ENCODE peak calls at places on chromosome 4, in seven cellular contexts. S is right lobe of liver, V is GM13977, N is choroid plexus epithelial cell, I is upper lobe of right lung, X is AG09309, D is colonic mucosa. W is an unnamed sample.

GRCh38 chr4:26197018-26197779 is 123.6 kb upstream of the RBPJ start:
- DNase-seq in S (no peak), V (peak), N (peak), I (no peak), X (peak), D (no peak), W (no peak)

GRCh38 chr4:144818136-144818535 is 172.2 kb downstream of the HHIP start:
- DNase-seq in S (no peak), V (no peak), N (no peak), I (no peak), X (no peak), D (no peak), W (no peak)

GRCh38 chr4:83558693-83559092 is 22.8 kb downstream of the GPAT3 start:
- DNase-seq in S (no peak), V (no peak), N (peak), I (no peak), X (no peak), D (no peak), W (no peak)

GRCh38 chr4:37243061-37243460 is 1.5 kb upstream of the NWD2 start:
- DNase-seq in S (no peak), V (no peak), N (no peak), I (no peak), X (no peak), D (no peak), W (no peak)

GRCh38 chr4:118284169-118284568 is 68.6 kb downstream of the PRSS12 start:
- DNase-seq in S (no peak), V (no peak), N (no peak), I (no peak), X (no peak), D (no peak), W (no peak)

GRCh38 chr4:185488650-185489049 is 17.1 kb upstream of the CCDC110 start:
- DNase-seq in S (no peak), V (no peak), N (no peak), I (no peak), X (no peak), D (no peak), W (no peak)

GRCh38 chr4:17665852-17666251 is 51.4 kb downstream of the MED28 start:
- DNase-seq in S (no peak), V (no peak), N (no peak), I (no peak), X (no peak), D (no peak), W (no peak)

GRCh38 chr4:138223191-138223910 is 18.8 kb downstream of the SLC7A11 start:
- DNase-seq in S (no peak), V (no peak), N (no peak), I (no peak), X (no peak), D (no peak), W (no peak)

GRCh38 chr4:22595684-22596083 is 79.8 kb upstream of the ADGRA3 start:
- DNase-seq in S (no peak), V (no peak), N (no peak), I (no peak), X (no peak), D (no peak), W (no peak)

GRCh38 chr4:81786063-81786763 is 314.5 kb upstream of the RASGEF1B start:
- DNase-seq in S (no peak), V (no peak), N (peak), I (no peak), X (no peak), D (peak), W (no peak)

GRCh38 chr4:156547439-156547838 is 424.2 kb downstream of the PDGFC start:
- DNase-seq in S (no peak), V (no peak), N (peak), I (no peak), X (peak), D (no peak), W (no peak)

GRCh38 chr4:100189820-100190642 is at the start of gene DDIT4L:
- DNase-seq in S (peak), V (no peak), N (peak), I (peak), X (no peak), D (peak), W (peak)

GRCh38 chr4:140427919-140428471 is 547 bp upstream of the CLGN start:
- DNase-seq in S (no peak), V (no peak), N (no peak), I (no peak), X (no peak), D (no peak), W (no peak)

GRCh38 chr4:53693909-53694308 is 102.6 kb upstream of the LNX1 start:
- DNase-seq in S (no peak), V (no peak), N (no peak), I (no peak), X (no peak), D (no peak), W (no peak)

GRCh38 chr4:5656415-5656814 is 51.9 kb downstream of the EVC2 start:
- DNase-seq in S (no peak), V (no peak), N (peak), I (no peak), X (no peak), D (no peak), W (no peak)

GRCh38 chr4:164856396-164856795 is 20.6 kb upstream of the APELA start:
- DNase-seq in S (no peak), V (no peak), N (peak), I (no peak), X (no peak), D (no peak), W (no peak)

GRCh38 chr4:10578027-10578426 is 106.5 kb downstream of the CLNK start:
- DNase-seq in S (no peak), V (peak), N (peak), I (no peak), X (no peak), D (no peak), W (no peak)

GRCh38 chr4:146577111-146577510 is 55.4 kb upstream of the SLC10A7 start:
- DNase-seq in S (no peak), V (no peak), N (peak), I (no peak), X (no peak), D (no peak), W (no peak)

GRCh38 chr4:4848540-4848939 is 10.9 kb upstream of the MSX1 start:
- DNase-seq in S (no peak), V (no peak), N (no peak), I (peak), X (no peak), D (no peak), W (no peak)

GRCh38 chr4:92996533-92996932 is 692.8 kb downstream of the GRID2 start:
- DNase-seq in S (no peak), V (no peak), N (no peak), I (no peak), X (no peak), D (no peak), W (no peak)

GRCh38 chr4:119227690-119228089 is 15.2 kb downstream of the USP53 start:
- DNase-seq in S (no peak), V (no peak), N (peak), I (no peak), X (no peak), D (no peak), W (no peak)

GRCh38 chr4:127143460-127144190 is 489.1 kb upstream of the INTU start:
- DNase-seq in S (no peak), V (no peak), N (peak), I (no peak), X (no peak), D (no peak), W (no peak)

GRCh38 chr4:48907706-48908477 is 1.3 kb upstream of the OCIAD2 start:
- DNase-seq in S (no peak), V (no peak), N (no peak), I (no peak), X (no peak), D (no peak), W (no peak)

GRCh38 chr4:62512271-62512670 is 1312.1 kb downstream of the ADGRL3 start:
- DNase-seq in S (no peak), V (no peak), N (no peak), I (no peak), X (no peak), D (no peak), W (no peak)
- TF ChIP-seq CTCF in S (no peak), V (no peak), N (no peak), I (no peak), X (no peak), D (no peak), W (no peak)

DNA sequence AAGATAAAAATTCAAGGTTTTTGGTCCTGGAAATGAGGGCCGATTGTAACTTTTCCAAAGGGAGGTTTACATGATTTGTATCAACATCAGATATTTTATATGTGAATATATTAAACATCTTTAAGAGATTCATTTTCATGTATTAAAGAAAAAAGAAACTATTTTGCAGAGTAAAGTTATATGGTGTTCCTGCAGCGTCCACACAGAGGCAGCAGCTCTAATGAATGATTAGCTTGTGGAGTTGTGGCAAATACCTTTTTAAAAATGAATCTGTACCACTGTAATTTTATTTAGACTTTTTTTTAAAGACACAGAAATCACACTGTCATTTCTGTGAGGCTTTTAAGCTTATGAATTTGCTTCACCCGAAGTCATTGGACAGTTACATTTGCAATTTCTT is 25.6 kb upstream of the FHDC1 start:
- DNase-seq in S (no peak), V (no peak), N (no peak), I (no peak), X (no peak), D (no peak), W (no peak)
- TF ChIP-seq CTCF in S (no peak), V (no peak), N (peak), I (peak), X (no peak), D (no peak), W (no peak)

GRCh38 chr4:57211131-57211530 is 100.9 kb upstream of the IGFBP7 start:
- DNase-seq in S (no peak), V (no peak), N (no peak), I (no peak), X (no peak), D (no peak), W (no peak)
- TF ChIP-seq CTCF in S (no peak), V (no peak), N (peak), I (no peak), X (no peak), D (no peak), W (no peak)

DNA sequence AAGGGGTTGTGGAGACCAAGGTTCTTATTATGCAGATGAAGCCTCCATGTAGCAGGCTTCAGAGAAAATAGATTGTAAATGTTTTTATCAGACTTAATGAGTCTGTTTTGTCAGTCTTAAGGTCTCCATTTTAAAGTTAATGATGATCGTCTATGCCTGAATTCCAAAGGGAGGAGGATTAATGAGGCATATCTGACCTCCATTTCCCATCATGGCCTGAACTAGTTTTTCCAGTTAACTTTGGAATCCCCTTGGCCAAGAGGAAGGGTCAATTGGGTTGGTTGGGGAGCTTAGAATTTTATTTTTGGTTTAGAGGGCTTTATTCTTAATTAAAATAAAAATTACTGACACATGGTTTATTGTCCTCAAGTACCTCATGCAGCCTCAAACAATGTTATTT is 6.9 kb upstream of the PARM1 start:
- DNase-seq in S (no peak), V (no peak), N (no peak), I (no peak), X (no peak), D (no peak), W (no peak)
- TF ChIP-seq CTCF in S (no peak), V (no peak), N (no peak), I (no peak), X (no peak), D (no peak), W (no peak)

DNA sequence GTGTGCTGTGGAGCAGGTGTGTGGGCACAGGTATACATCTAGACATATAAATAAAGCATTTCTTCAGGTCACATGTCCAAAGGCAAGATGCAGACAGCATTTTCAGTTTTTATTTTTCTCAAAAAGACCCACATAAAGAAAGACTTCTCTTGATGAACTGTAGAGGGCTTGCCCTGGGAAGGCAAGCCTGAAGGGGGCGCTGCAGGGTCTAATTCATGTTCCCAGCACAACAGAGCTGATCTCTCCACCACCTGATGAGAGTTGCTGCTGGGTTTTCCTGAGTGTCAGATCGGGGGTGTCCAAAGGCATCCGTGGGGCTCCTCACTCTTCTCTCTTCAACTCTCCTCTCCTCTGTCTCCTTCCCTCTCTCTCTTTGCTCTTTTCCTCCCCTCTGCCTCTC is 26.6 kb downstream of the ADRA2C start:
- DNase-seq in S (no peak), V (no peak), N (no peak), I (no peak), X (no peak), D (no peak), W (no peak)
- TF ChIP-seq CTCF in S (no peak), V (no peak), N (no peak), I (no peak), X (no peak), D (no peak), W (no peak)

GRCh38 chr4:38319456-38320348 is 344.3 kb upstream of the KLF3 start:
- DNase-seq in S (peak), V (peak), N (peak), I (peak), X (peak), D (peak), W (peak)
- TF ChIP-seq CTCF in S (peak), V (peak), N (peak), I (peak), X (peak), D (peak), W (peak)

GRCh38 chr4:7066493-7066892 is 1.4 kb downstream of the GRPEL1 start:
- DNase-seq in S (no peak), V (no peak), N (no peak), I (peak), X (no peak), D (no peak), W (no peak)

GRCh38 chr4:7067523-7068278 is at the start of gene GRPEL1:
- DNase-seq in S (peak), V (peak), N (peak), I (peak), X (peak), D (peak), W (peak)

GRCh38 chr4:7067147-7067522 is 729 bp downstream of the GRPEL1 start:
- DNase-seq in S (peak), V (no peak), N (no peak), I (peak), X (no peak), D (peak), W (no peak)

GRCh38 chr4:7068883-7069282 is 1.0 kb upstream of the GRPEL1 start:
- DNase-seq in S (no peak), V (no peak), N (no peak), I (no peak), X (no peak), D (no peak), W (no peak)

GRCh38 chr4:7068279-7068842 is 497 bp upstream of the GRPEL1 start:
- DNase-seq in S (peak), V (no peak), N (no peak), I (no peak), X (no peak), D (no peak), W (no peak)
- TF ChIP-seq CTCF in S (no peak), V (no peak), N (peak), I (no peak), X (no peak), D (no peak), W (no peak)

GRCh38 chr4:2462992-2463762 is 5.7 kb upstream of the RNF4 start:
- DNase-seq in S (no peak), V (no peak), N (no peak), I (no peak), X (no peak), D (no peak), W (peak)
- TF ChIP-seq CTCF in S (no peak), V (no peak), N (no peak), I (no peak), X (no peak), D (no peak), W (no peak)

DNA sequence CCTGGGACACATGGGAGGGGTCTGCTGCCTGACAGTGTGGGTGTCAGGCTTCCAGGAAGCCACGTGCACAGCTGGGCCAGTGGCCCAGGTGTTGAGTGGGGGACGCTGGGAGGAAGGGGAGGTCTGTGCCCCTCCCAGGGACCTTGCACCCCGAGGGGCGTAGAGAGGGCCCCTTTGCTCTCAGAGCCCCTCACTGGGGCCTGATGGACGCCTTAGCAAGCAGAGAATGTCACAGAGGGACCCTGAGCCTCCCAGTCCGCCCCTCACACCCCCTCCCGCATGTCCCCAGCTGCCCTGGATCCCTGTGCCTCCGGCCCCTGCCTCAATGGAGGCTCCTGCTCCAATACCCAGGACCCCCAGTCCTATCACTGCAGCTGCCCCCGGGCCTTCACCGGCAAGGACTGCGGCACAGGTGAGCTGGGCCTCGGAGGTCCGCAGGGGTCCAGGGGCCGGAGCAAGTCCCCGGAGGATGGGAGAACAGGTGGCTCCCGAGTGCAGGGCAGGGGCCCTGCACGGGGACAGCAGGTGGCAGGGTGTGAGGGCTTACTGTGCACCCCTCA is 2.1 kb downstream of the HGFAC start:
- DNase-seq in S (peak), V (no peak), N (no peak), I (no peak), X (no peak), D (no peak), W (peak)
- TF ChIP-seq CTCF in S (peak), V (no peak), N (no peak), I (no peak), X (no peak), D (no peak), W (no peak)